ENCODE peak calls at places on chromosomes 12 and 14, in five cellular contexts. T is MM.1S, D is GM23248, V is SK-N-SH, S is neural progenitor cell. W is an unnamed sample. For H3K9me3, the result is how much of the 10 kb centered on the place peaks cover.

GRCh38 chr12:127555071-127555470 is 711.9 kb upstream of the TMEM132C start:
- DNase-seq in T (no peak), D (no peak), V (no peak), S (no peak), W (peak)

GRCh38 chr12:104219908-104220404 is 4.4 kb downstream of the TXNRD1 start:
- DNase-seq in T (no peak), D (peak), V (peak), S (no peak), W (peak)

GRCh38 chr12:89863332-89863938 is 154.8 kb upstream of the ATP2B1 start:
- DNase-seq in T (peak), D (no peak), V (no peak), S (no peak), W (no peak)

GRCh38 chr14:97021571-97022171 is 224.5 kb downstream of the VRK1 start:
- DNase-seq in T (no peak), D (no peak), V (no peak), S (no peak), W (peak)

GRCh38 chr12:66776974-66777373 is 98.1 kb upstream of the GRIP1 start:
- DNase-seq in T (peak), D (no peak), V (no peak), S (no peak), W (no peak)

GRCh38 chr12:9910716-9911421 is 21.3 kb downstream of the CLEC2A start:
- DNase-seq in T (no peak), D (peak), V (no peak), S (peak), W (peak)

GRCh38 chr12:28517101-28517500 is 326.8 kb downstream of the CCDC91 start:
- DNase-seq in T (no peak), D (no peak), V (no peak), S (no peak), W (no peak)

GRCh38 chr12:56188786-56189335 is 422 bp downstream of the SMARCC2 start:
- DNase-seq in T (no peak), D (peak), V (peak), S (peak), W (peak)

GRCh38 chr12:120007272-120007671 is 18.2 kb downstream of the BICDL1 start:
- DNase-seq in T (no peak), D (no peak), V (no peak), S (peak), W (no peak)

GRCh38 chr12:80101126-80101525 is 1.8 kb downstream of the OTOGL start:
- DNase-seq in T (no peak), D (peak), V (no peak), S (no peak), W (no peak)

GRCh38 chr14:63508033-63508432 is 35.1 kb downstream of the PPP2R5E start:
- DNase-seq in T (no peak), D (no peak), V (no peak), S (no peak), W (no peak)

GRCh38 chr12:80485222-80485987 is 41.4 kb downstream of the PTPRQ start:
- DNase-seq in T (peak), D (no peak), V (no peak), S (no peak), W (peak)

GRCh38 chr12:64780220-64780530 is 21.0 kb upstream of the GNS start:
- DNase-seq in T (no peak), D (no peak), V (no peak), S (peak), W (no peak)

GRCh38 chr14:78090820-78091219 is 79.4 kb upstream of the NRXN3 start:
- DNase-seq in T (no peak), D (no peak), V (no peak), S (no peak), W (no peak)

GRCh38 chr12:78928200-78929074 is 63.9 kb downstream of the SYT1 start:
- DNase-seq in T (no peak), D (peak), V (no peak), S (no peak), W (no peak)

GRCh38 chr14:70640938-70641547 is 673 bp upstream of the TTC9 start:
- DNase-seq in T (peak), D (peak), V (peak), S (no peak), W (peak)

GRCh38 chr14:45048385-45048784 is 35.5 kb upstream of the PRPF39 start:
- DNase-seq in T (no peak), D (no peak), V (no peak), S (no peak), W (no peak)

GRCh38 chr12:4137441-4137840 is 136.1 kb upstream of the CCND2 start:
- DNase-seq in T (no peak), D (no peak), V (no peak), S (peak), W (no peak)

GRCh38 chr12:1006255-1006654 is 15.2 kb downstream of the ERC1 start:
- DNase-seq in T (no peak), D (no peak), V (no peak), S (no peak), W (no peak)

GRCh38 chr14:71142375-71143038 is 235.2 kb downstream of the PCNX1 start:
- DNase-seq in T (peak), D (peak), V (no peak), S (no peak), W (no peak)

GRCh38 chr14:88613552-88614010 is 50.7 kb downstream of the ZC3H14 start:
- DNase-seq in T (no peak), D (peak), V (no peak), S (no peak), W (peak)

GRCh38 chr12:104288635-104289258 is 14.8 kb upstream of the EID3 start:
- DNase-seq in T (peak), D (peak), V (peak), S (peak), W (peak)

GRCh38 chr14:76917158-76917596 is 91.0 kb downstream of the LRRC74A start:
- DNase-seq in T (no peak), D (peak), V (peak), S (peak), W (peak)

GRCh38 chr12:66014818-66015217 is 115.7 kb downstream of the LLPH start:
- DNase-seq in T (no peak), D (peak), V (no peak), S (no peak), W (no peak)

GRCh38 chr14:36585100-36585499 is 2.7 kb upstream of the NKX2-8 start:
- DNase-seq in T (no peak), D (no peak), V (no peak), S (no peak), W (no peak)

GRCh38 chr12:96040305-96041133 is 5.1 kb upstream of the LTA4H start:
- DNase-seq in T (no peak), D (no peak), V (no peak), S (no peak), W (no peak)

GRCh38 chr12:86683568-86683991 is 427.4 kb upstream of the MGAT4C start:
- DNase-seq in T (no peak), D (peak), V (no peak), S (no peak), W (no peak)

GRCh38 chr12:57549909-57550627 is at the start of gene KIF5A:
- DNase-seq in T (peak), D (peak), V (peak), S (peak), W (peak)

DNA sequence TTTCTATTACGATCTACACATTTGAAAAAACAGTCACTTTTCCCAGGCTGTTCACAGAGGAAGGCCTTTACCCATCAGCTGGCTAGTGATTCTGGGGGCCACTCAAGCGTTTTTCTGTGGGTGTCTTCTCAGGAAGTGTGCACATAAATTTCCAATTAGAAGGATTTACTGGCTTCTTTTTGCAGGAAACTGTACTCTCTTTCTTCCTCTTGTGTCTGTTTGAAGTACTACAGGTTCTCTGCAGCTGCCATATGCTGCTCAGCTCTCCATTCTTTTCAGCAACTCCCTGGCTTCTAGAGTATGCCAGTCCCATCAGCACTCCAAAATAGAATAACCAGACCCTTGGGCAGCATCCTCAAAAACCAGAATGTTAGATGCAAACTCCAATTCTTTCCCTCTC is 110.4 kb upstream of the NAV3 start:
- DNase-seq in T (no peak), D (peak), V (no peak), S (peak), W (no peak)
- TF ChIP-seq EZH2phosphoT487 in T (no peak), D (no peak), V (no peak), S (no peak), W (no peak)

GRCh38 chr14:102016420-102017090 is 52.2 kb downstream of the DYNC1H1 start:
- DNase-seq in T (no peak), D (no peak), V (no peak), S (no peak), W (no peak)
- H3K9me3 ChIP-seq in T (under half), D (under half), V (under half), S (under half), W (under half)

DNA sequence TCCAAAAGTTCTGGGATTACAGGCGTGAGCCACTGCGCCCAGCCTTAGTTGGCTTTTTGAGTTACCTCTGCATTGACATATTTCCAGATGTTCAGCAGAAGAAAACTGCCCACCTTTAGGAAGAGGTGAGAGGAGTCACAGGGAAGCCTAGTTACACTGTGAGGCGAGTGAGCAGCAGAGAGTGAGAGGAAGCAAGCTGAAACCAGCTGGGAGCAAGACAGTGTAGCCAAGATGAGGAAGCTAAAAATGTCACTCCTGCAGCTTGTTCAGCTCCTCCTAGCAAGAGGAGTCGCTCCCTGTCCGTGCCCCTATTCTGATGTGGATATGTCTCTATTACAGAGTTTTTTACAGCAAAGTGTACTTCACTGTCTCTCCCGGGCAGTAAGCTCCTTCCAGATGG is 127.6 kb downstream of the GXYLT1 start:
- DNase-seq in T (no peak), D (no peak), V (no peak), S (no peak), W (no peak)
- H3K4me3 ChIP-seq in T (no peak), D (no peak), V (no peak), S (no peak), W (no peak)

GRCh38 chr14:104602933-104603325 is 1.6 kb downstream of the TMEM179 start:
- DNase-seq in T (no peak), D (no peak), V (peak), S (no peak), W (no peak)
- TF ChIP-seq EZH2phosphoT487 in T (no peak), D (no peak), V (no peak), S (no peak), W (no peak)

GRCh38 chr14:99078426-99078825 is 193.6 kb downstream of the BCL11B start:
- DNase-seq in T (no peak), D (no peak), V (no peak), S (no peak), W (no peak)

GRCh38 chr14:99079061-99079727 is 192.8 kb downstream of the BCL11B start:
- DNase-seq in T (no peak), D (no peak), V (no peak), S (no peak), W (no peak)

GRCh38 chr14:99077844-99078236 is 194.2 kb downstream of the BCL11B start:
- DNase-seq in T (no peak), D (no peak), V (no peak), S (no peak), W (no peak)

GRCh38 chr14:99075771-99076370 is 196.1 kb downstream of the BCL11B start:
- DNase-seq in T (no peak), D (peak), V (no peak), S (no peak), W (no peak)

DNA sequence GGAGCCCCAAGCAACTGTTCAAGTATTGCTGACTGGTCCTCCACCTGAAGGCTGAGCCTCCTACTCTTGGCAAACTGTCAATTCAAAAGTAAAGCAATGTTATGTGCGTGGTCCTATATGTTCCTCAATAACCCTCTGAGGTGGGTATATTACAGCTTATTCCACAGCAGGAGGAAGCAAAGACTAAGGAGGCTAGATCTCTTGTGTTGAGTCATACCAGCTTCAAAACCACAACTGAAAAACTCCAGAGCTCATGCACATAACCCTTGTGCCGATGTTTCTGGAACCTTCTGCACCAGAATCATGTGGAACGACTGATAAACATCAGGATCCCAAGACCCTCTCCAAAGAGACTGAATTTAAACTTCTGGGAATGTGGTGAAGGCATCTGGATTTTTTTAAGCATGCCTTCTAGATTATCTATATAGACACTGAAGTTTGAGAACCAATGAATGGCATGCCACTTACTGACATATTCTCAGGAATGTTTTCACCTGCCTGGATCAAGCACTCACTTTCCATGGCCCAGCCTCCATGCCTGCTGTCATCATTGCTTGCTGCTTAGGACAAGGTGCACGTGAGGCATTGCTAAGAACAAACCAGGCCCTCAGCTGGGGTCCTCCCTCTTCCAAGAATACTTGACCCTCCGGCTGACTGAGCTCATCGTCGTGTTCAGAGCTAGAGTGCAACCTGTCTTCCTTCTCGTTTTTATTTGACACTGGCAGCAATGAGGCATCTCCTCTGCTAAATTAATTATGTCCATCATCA is 194.7 kb downstream of the BCL11B start:
- DNase-seq in T (no peak), D (no peak), V (no peak), S (no peak), W (no peak)
- H3K9me3 ChIP-seq in T (under half), D (under half), V (under half), S (under half), W (under half)

GRCh38 chr12:53966385-53967133 is 6.4 kb upstream of the HOXC11 start:
- DNase-seq in T (no peak), D (no peak), V (no peak), S (no peak), W (no peak)
- H3K4me3 ChIP-seq in T (no peak), D (no peak), V (no peak), S (no peak), W (no peak)

W was measured in hepatocyte.